ENCODE peak calls at places on chromosome 11, in seven cellular contexts. W is A549; T is CD4-positive, alpha-beta memory T cell; E is CD4-positive, CD25-positive, alpha-beta regulatory T cell; C is upper lobe of right lung; H is mucosa of descending colon; F is spleen. M is an unnamed sample.

GRCh38 chr11:6647282-6647679 is 8.3 kb downstream of the DCHS1 start:
- DNase-seq in W (no peak), T (no peak), E (no peak), F (no peak), C (no peak), H (peak; percentile 48), M (no peak)

GRCh38 chr11:121478226-121478894 is 25.6 kb upstream of the SORL1-AS1 start:
- DNase-seq in H (no peak), W (no peak), C (no peak), F (no peak), T (no peak), E (no peak), M (no peak)

GRCh38 chr11:8111636-8112035 is 30.6 kb downstream of the TUB start:
- DNase-seq in F (peak; percentile 39), H (no peak), C (no peak), W (no peak), E (no peak), T (no peak), M (no peak)

GRCh38 chr11:33135216-33135615 is 26.1 kb downstream of the CSTF3 start:
- DNase-seq in C (no peak), T (no peak), E (no peak), W (no peak), F (no peak), H (no peak), M (no peak)

GRCh38 chr11:19919050-19919561 is 206.5 kb downstream of the NAV2 start:
- DNase-seq in E (no peak), H (no peak), T (no peak), F (no peak), W (peak; percentile 32), C (peak; percentile 80), M (peak; percentile 84)

GRCh38 chr11:6468712-6469495 is 4.8 kb downstream of the TRIM3 start:
- DNase-seq in E (no peak), T (no peak), C (peak; percentile 84), W (no peak), H (peak; percentile 82), F (peak; percentile 87), M (peak; percentile 96)

GRCh38 chr11:69213964-69214363 is 58.2 kb downstream of the SMIM38 start:
- DNase-seq in F (no peak), T (no peak), W (no peak), C (no peak), E (no peak), H (no peak), M (no peak)

GRCh38 chr11:124199702-124200101 is 16.6 kb downstream of the OR10D3 start:
- DNase-seq in E (no peak), F (no peak), C (no peak), T (no peak), H (no peak), W (no peak), M (no peak)

GRCh38 chr11:75795276-75796090 is 19.5 kb upstream of the UVRAG start:
- DNase-seq in C (no peak), E (no peak), F (peak; percentile 7), T (no peak), H (no peak), W (no peak), M (peak; percentile 41)

GRCh38 chr11:8671651-8672062 is 10.8 kb downstream of the TRIM66 start:
- DNase-seq in H (no peak), E (no peak), C (no peak), T (no peak), F (no peak), W (no peak), M (no peak)

GRCh38 chr11:98183034-98183433 is 837.7 kb upstream of the CNTN5 start:
- DNase-seq in T (no peak), F (no peak), W (no peak), C (no peak), H (no peak), E (no peak), M (no peak)

GRCh38 chr11:35207471-35208403 is 68.8 kb downstream of the CD44 start:
- DNase-seq in T (no peak), C (no peak), F (no peak), H (no peak), W (no peak), E (no peak), M (no peak)

GRCh38 chr11:108177570-108177969 is 44.9 kb downstream of the NPAT start:
- DNase-seq in F (no peak), E (no peak), W (no peak), H (no peak), C (no peak), T (no peak), M (no peak)

GRCh38 chr11:61682093-61682732 is 2.0 kb downstream of the DAGLA start:
- DNase-seq in W (no peak), E (no peak), H (peak; percentile 77), T (no peak), C (no peak), F (no peak), M (peak; percentile 61)

GRCh38 chr11:18727499-18728236 is 1.7 kb upstream of the IGSF22 start:
- DNase-seq in C (no peak), H (no peak), E (peak; percentile 27), W (peak; percentile 67), T (peak; percentile 38), F (no peak), M (no peak)

GRCh38 chr11:123235117-123235686 is 40.2 kb upstream of the CLMP start:
- DNase-seq in C (no peak), E (no peak), W (peak; percentile 27), T (peak; percentile 22), F (peak; percentile 79), H (no peak), M (peak; percentile 57)

GRCh38 chr11:122197055-122197987 is 81.3 kb upstream of the BLID start:
- DNase-seq in F (no peak), H (no peak), T (no peak), E (no peak), W (peak; percentile 87), C (no peak), M (peak; percentile 73)

GRCh38 chr11:92322225-92322624 is 97.6 kb downstream of the FAT3 start:
- DNase-seq in T (no peak), W (no peak), E (no peak), H (no peak), F (no peak), C (no peak), M (no peak)

GRCh38 chr11:43835104-43835503 is 45.5 kb upstream of the ALKBH3 start:
- DNase-seq in H (no peak), C (no peak), T (no peak), F (no peak), W (no peak), E (no peak), M (no peak)

GRCh38 chr11:7759010-7759409 is 37.7 kb downstream of the OR5P2 start:
- DNase-seq in F (no peak), C (no peak), E (no peak), T (no peak), H (no peak), W (no peak), M (no peak)

DNA sequence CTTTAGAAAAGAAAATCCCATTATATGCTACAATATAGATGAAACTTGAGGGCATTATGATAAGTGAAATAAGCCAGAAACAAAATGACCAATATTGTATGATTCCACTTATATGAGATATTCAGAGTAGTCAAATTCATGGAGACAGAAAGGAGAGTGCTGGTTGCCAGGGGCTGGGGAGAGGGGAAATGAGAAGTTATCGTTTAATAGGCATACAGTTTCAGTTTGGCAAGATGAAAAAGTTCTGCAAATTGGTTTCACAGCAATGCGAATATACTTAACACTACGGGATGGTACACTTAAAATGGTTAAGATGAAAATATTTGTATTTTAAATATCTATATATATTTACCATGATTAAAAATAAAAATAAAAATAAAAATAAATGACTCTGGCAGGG is 31.1 kb upstream of the RDX start:
- DNase-seq in E (no peak), C (no peak), H (no peak), W (no peak), T (no peak), F (no peak), M (no peak)
- H3K4me1 ChIP-seq in E (peaks cover 15% of the 10 kb centered on the region), C (no peaks in the 10 kb centered on the region), H (no peaks in the 10 kb centered on the region), W (no peaks in the 10 kb centered on the region), T (peaks cover 6% of the 10 kb centered on the region), F (peaks cover 6% of the 10 kb centered on the region), M (no peaks in the 10 kb centered on the region)

GRCh38 chr11:65425105-65425970 is 2.7 kb downstream of the NEAT1 start:
- DNase-seq in T (peak; percentile 92), C (peak; percentile 53), E (peak; percentile 82), W (no peak), F (peak; percentile 85), H (no peak), M (peak; percentile 52)
- H3K4me1 ChIP-seq in T (peaks cover 50% of the 10 kb centered on the region), C (peaks cover 29% of the 10 kb centered on the region), E (peaks cover 68% of the 10 kb centered on the region), W (peaks cover 18% of the 10 kb centered on the region), F (peaks cover 65% of the 10 kb centered on the region), H (peaks cover 26% of the 10 kb centered on the region), M (no peaks in the 10 kb centered on the region)

DNA sequence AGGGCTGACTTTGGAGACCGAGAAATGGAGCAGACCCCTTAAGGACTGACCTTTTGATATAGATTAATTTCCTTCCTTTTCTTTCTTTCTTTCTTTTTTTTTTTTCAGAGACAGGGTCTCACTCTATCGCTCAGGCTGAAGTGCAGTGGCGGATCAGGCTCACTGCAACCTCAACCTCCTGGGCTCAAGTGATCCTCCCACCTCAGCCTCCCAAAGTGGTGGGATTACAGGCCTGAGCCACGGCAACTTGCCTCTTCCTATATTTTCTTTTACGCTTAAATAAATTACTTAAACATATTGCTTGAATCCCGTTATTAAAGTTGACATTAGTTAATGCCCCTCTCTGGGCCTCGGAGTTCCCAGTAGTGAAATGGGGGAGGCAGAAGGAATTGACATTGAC is 350 bp upstream of the KCTD14 start:
- DNase-seq in T (no peak), W (no peak), H (no peak), C (no peak), F (no peak), E (no peak), M (no peak)
- H3K4me1 ChIP-seq in T (no peaks in the 10 kb centered on the region), W (peaks cover 14% of the 10 kb centered on the region), H (no peaks in the 10 kb centered on the region), C (no peaks in the 10 kb centered on the region), F (peaks cover 8% of the 10 kb centered on the region), E (no peaks in the 10 kb centered on the region), M (no peaks in the 10 kb centered on the region)

GRCh38 chr11:64238076-64238475 is 2.8 kb upstream of the FKBP2 start:
- DNase-seq in T (no peak), F (peak; percentile 82), W (no peak), C (peak; percentile 63), H (peak; percentile 71), E (no peak), M (no peak)

GRCh38 chr11:64239662-64240466 is 1.0 kb upstream of the FKBP2 start:
- DNase-seq in T (no peak), H (peak; percentile 70), F (no peak), E (no peak), C (peak; percentile 66), W (no peak), M (no peak)

GRCh38 chr11:64238999-64239398 is 1.9 kb upstream of the FKBP2 start:
- DNase-seq in T (no peak), W (no peak), C (no peak), F (no peak), H (no peak), E (no peak), M (peak; percentile 49)

GRCh38 chr11:64235427-64236161 is 1.2 kb downstream of the VEGFB start:
- DNase-seq in W (no peak), F (peak; percentile 81), E (no peak), T (no peak), C (peak; percentile 65), H (no peak), M (peak; percentile 50)

DNA sequence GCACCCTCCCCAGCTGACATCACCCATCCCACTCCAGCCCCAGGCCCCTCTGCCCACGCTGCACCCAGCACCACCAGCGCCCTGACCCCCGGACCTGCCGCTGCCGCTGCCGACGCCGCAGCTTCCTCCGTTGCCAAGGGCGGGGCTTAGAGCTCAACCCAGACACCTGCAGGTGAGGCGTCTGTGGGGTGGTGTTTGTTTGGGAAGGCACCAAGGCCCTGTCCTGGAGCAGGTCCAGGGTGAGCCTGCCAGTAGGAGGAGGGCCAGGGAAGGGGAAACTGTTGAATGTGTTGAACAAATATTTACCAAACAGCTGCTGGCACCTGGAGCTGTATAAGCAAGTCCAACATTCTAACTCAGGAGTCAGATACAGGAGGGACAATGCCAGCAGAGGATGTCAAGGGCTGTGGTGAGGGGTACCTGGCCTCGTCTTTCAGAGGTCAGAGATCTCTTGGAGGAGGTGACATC is 3.1 kb downstream of the VEGFB start:
- DNase-seq in T (no peak), E (no peak), W (no peak), C (peak; percentile 87), F (no peak), H (peak; percentile 92), M (peak; percentile 51)
- H3K4me1 ChIP-seq in T (peaks cover 39% of the 10 kb centered on the region), E (peaks cover 35% of the 10 kb centered on the region), W (peaks cover 28% of the 10 kb centered on the region), C (peaks cover 47% of the 10 kb centered on the region), F (peaks cover 85% of the 10 kb centered on the region), H (peaks cover 42% of the 10 kb centered on the region), M (no peaks in the 10 kb centered on the region)